ENCODE peak calls at places on chromosomes 16 and 17, in eight cellular contexts. K is B cell, Q is OCI-LY7, U is astrocyte of the cerebellum, M is fibroblast of the aortic adventitia, B is lower leg skin, W is transverse colon, V is GM12865. Y is an unnamed sample.

GRCh38 chr16:14302031-14302398 is 230.9 kb downstream of the MRTFB start:
- DNase-seq in K (peak; percentile 90), Q (peak; percentile 84), U (no peak), M (peak; percentile 67), B (peak; percentile 89), W (peak; percentile 59), V (peak; percentile 91), Y (no peak)

GRCh38 chr16:2785101-2785991 is 2.0 kb downstream of the PRSS33 start:
- DNase-seq in K (peak; percentile 77), Q (no peak), U (no peak), M (no peak), B (no peak), W (peak; percentile 33), V (no peak), Y (no peak)

GRCh38 chr17:48625502-48626201 is 506 bp downstream of the HOXB9 start:
- DNase-seq in K (peak; percentile 82), Q (no peak), U (no peak), M (no peak), B (no peak), W (peak; percentile 89), V (peak; percentile 51), Y (no peak)

GRCh38 chr16:14509055-14509454 is 121.0 kb downstream of the PARN start:
- DNase-seq in K (no peak), Q (no peak), U (no peak), M (peak; percentile 47), B (no peak), W (no peak), V (no peak), Y (no peak)

GRCh38 chr16:59192551-59193199 is 458.6 kb upstream of the GOT2 start:
- DNase-seq in K (no peak), Q (peak; percentile 10), U (no peak), M (no peak), B (no peak), W (no peak), V (peak; percentile 36), Y (peak; percentile 63)

GRCh38 chr17:68981288-68981687 is 26.1 kb upstream of the ABCA8 start:
- DNase-seq in K (no peak), Q (no peak), U (peak; percentile 75), M (peak; percentile 88), B (no peak), W (peak; percentile 25), V (peak; percentile 58), Y (no peak)

GRCh38 chr17:55717898-55718735 is 4.5 kb downstream of the TMEM100 start:
- DNase-seq in K (peak; percentile 10), Q (peak; percentile 72), U (peak; percentile 58), M (peak; percentile 85), B (peak; percentile 95), W (peak; percentile 78), V (peak; percentile 80), Y (peak; percentile 79)

GRCh38 chr17:78524870-78525510 is 52.2 kb downstream of the DNAH17 start:
- DNase-seq in K (no peak), Q (no peak), U (no peak), M (no peak), B (no peak), W (no peak), V (no peak), Y (no peak)

GRCh38 chr16:87970206-87970605 is 19.0 kb downstream of the BANP start:
- DNase-seq in K (no peak), Q (no peak), U (peak; percentile 86), M (peak; percentile 49), B (no peak), W (no peak), V (no peak), Y (no peak)

GRCh38 chr16:4686497-4687210 is 6.7 kb upstream of the NUDT16L1 start:
- DNase-seq in K (no peak), Q (no peak), U (no peak), M (no peak), B (no peak), W (no peak), V (no peak), Y (no peak)

GRCh38 chr16:82621796-82622195 is 5.0 kb upstream of the CDH13 start:
- DNase-seq in K (no peak), Q (no peak), U (no peak), M (no peak), B (no peak), W (no peak), V (no peak), Y (no peak)

GRCh38 chr17:28343491-28343932 is 8.0 kb downstream of the TNFAIP1 start:
- DNase-seq in K (no peak), Q (peak; percentile 91), U (no peak), M (no peak), B (no peak), W (no peak), V (no peak), Y (no peak)

GRCh38 chr17:1153795-1154546 is 25.8 kb downstream of the ABR start:
- DNase-seq in K (no peak), Q (no peak), U (peak; percentile 40), M (peak; percentile 93), B (peak; percentile 93), W (peak; percentile 15), V (no peak), Y (peak; percentile 47)

GRCh38 chr16:89764711-89765201 is 43.4 kb downstream of the ZNF276 start:
- DNase-seq in K (peak; percentile 76), Q (peak; percentile 93), U (no peak), M (no peak), B (peak; percentile 88), W (peak; percentile 85), V (peak; percentile 94), Y (no peak)

GRCh38 chr16:82583415-82583814 is 43.4 kb upstream of the CDH13 start:
- DNase-seq in K (no peak), Q (no peak), U (no peak), M (no peak), B (no peak), W (no peak), V (no peak), Y (no peak)

GRCh38 chr17:8473451-8474192 is 37.9 kb downstream of the NDEL1 start:
- DNase-seq in K (no peak), Q (no peak), U (no peak), M (no peak), B (peak; percentile 61), W (no peak), V (no peak), Y (no peak)

GRCh38 chr17:55845385-55845784 is 94.5 kb downstream of the PCTP start:
- DNase-seq in K (no peak), Q (no peak), U (peak; percentile 3), M (peak; percentile 32), B (peak; percentile 88), W (peak; percentile 33), V (peak; percentile 6), Y (peak; percentile 64)

GRCh38 chr17:82198092-82198491 is 14.6 kb downstream of the CCDC57 start:
- DNase-seq in K (no peak), Q (no peak), U (no peak), M (no peak), B (no peak), W (no peak), V (peak; percentile 39), Y (no peak)

GRCh38 chr17:83121921-83122820 is 42.8 kb downstream of the METRNL start:
- DNase-seq in K (no peak), Q (no peak), U (no peak), M (no peak), B (peak; percentile 83), W (no peak), V (no peak), Y (no peak)

GRCh38 chr17:50272711-50273653 is 1.3 kb upstream of the TMEM92 start:
- DNase-seq in K (peak; percentile 89), Q (peak; percentile 48), U (no peak), M (peak; percentile 71), B (peak; percentile 91), W (peak; percentile 62), V (peak; percentile 24), Y (peak; percentile 79)

GRCh38 chr16:70582280-70582978 is 58.8 kb downstream of the SF3B3 start:
- DNase-seq in K (no peak), Q (no peak), U (no peak), M (no peak), B (no peak), W (no peak), V (peak; percentile 40), Y (no peak)
- TF ChIP-seq CTCF in K (no peak), Q (peak; percentile 65), U (no peak), M (peak; percentile 15), B (no peak), W (no peak), V (peak; percentile 36), Y (peak; percentile 28)

DNA sequence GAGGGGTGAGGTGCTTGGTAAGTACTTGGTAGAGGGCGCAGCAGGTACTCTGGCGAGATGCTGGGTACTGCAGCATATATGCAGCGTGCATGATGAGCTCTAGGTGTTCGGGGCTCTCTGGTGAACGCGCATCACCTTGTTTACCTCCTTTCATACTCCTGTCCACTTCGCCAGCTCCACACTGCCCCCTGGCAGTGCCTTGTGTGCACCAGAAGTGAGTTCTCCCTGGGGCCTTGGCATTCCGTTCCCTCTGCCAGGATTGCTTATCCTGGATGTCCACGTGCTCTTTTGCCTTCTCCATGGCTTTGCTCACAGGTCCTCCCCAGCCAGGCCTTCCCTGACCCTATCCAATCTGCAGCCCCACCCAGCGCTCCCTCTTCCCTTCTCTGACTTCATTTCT is 154.2 kb downstream of the MRM1 start:
- DNase-seq in K (no peak), Q (peak; percentile 13), U (no peak), M (no peak), B (no peak), W (peak; percentile 67), V (peak; percentile 42), Y (peak; percentile 13)
- TF ChIP-seq CTCF in K (no peak), Q (peak; percentile 65), U (peak; percentile 35), M (peak; percentile 17), B (no peak), W (peak; percentile 52), V (peak; percentile 46), Y (peak; percentile 47)

GRCh38 chr17:57109393-57110151 is 24.5 kb downstream of the AKAP1 start:
- DNase-seq in K (no peak), Q (no peak), U (no peak), M (no peak), B (no peak), W (peak; percentile 49), V (no peak), Y (no peak)
- TF ChIP-seq CTCF in K (no peak), Q (no peak), U (peak; percentile 38), M (peak; percentile 16), B (no peak), W (peak; percentile 48), V (no peak), Y (peak; percentile 37)

DNA sequence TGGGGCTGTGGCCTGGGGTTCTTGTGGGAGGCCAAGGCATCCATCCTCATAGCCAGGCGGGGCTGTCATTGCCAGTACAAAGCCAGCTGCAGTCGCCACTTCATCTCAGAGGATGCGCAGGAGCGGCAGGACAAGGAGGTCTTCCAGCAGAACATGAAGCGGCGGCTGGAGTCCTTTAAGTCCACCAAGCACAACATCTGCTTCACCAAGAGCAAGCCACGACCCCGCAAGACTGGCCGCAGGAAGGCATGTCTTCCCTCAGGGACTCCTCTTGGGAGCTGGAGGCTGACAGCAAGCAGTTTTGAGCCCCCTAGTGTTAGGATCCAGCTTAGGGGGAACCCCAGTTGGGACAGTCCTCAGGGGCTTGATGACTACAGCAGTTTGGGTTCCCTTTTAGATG is 15.1 kb upstream of the PLEKHG4 start:
- DNase-seq in K (no peak), Q (no peak), U (no peak), M (no peak), B (no peak), W (no peak), V (no peak), Y (no peak)
- TF ChIP-seq CTCF in K (no peak), Q (peak; percentile 48), U (peak; percentile 17), M (no peak), B (no peak), W (no peak), V (peak; percentile 17), Y (no peak)